ENCODE peak calls at places on chromosomes 7 and 10, in nine cellular contexts. One of them, this sample, is unnamed.

GRCh38 chr10:23412223-23412622 is 26.7 kb upstream of the OTUD1 start:
- DNase-seq in fibroblast of mammary gland: peak; percentile 77
- DNase-seq in hepatocyte: no peak
- DNase-seq in HCT116: no peak
- DNase-seq in tibial nerve: no peak
- DNase-seq in heart left ventricle: no peak
- DNase-seq in psoas muscle: no peak
- DNase-seq in astrocyte of the cerebellum: no peak
- DNase-seq in GM12865: peak; percentile 18
- DNase-seq in this sample: peak; percentile 54

GRCh38 chr10:60621018-60621417 is 157.3 kb upstream of the CDK1 start:
- DNase-seq in fibroblast of mammary gland: no peak
- DNase-seq in hepatocyte: no peak
- DNase-seq in psoas muscle: no peak
- DNase-seq in tibial nerve: no peak
- DNase-seq in heart left ventricle: no peak
- DNase-seq in GM12865: no peak
- DNase-seq in astrocyte of the cerebellum: no peak
- DNase-seq in HCT116: no peak
- DNase-seq in this sample: no peak

GRCh38 chr7:79084423-79084822 is 369.0 kb downstream of the MAGI2 start:
- DNase-seq in tibial nerve: no peak
- DNase-seq in heart left ventricle: no peak
- DNase-seq in GM12865: no peak
- DNase-seq in hepatocyte: no peak
- DNase-seq in fibroblast of mammary gland: no peak
- DNase-seq in astrocyte of the cerebellum: no peak
- DNase-seq in HCT116: no peak
- DNase-seq in psoas muscle: no peak
- DNase-seq in this sample: no peak

GRCh38 chr7:43847496-43847895 is 21.8 kb downstream of the MRPS24 start:
- DNase-seq in fibroblast of mammary gland: peak; percentile 70
- DNase-seq in astrocyte of the cerebellum: no peak
- DNase-seq in tibial nerve: no peak
- DNase-seq in HCT116: no peak
- DNase-seq in heart left ventricle: no peak
- DNase-seq in hepatocyte: no peak
- DNase-seq in psoas muscle: no peak
- DNase-seq in GM12865: no peak
- DNase-seq in this sample: no peak

GRCh38 chr7:97770845-97771244 is 39.0 kb downstream of the TAC1 start:
- DNase-seq in fibroblast of mammary gland: no peak
- DNase-seq in hepatocyte: no peak
- DNase-seq in tibial nerve: no peak
- DNase-seq in GM12865: no peak
- DNase-seq in heart left ventricle: no peak
- DNase-seq in HCT116: no peak
- DNase-seq in astrocyte of the cerebellum: no peak
- DNase-seq in psoas muscle: no peak
- DNase-seq in this sample: no peak

GRCh38 chr10:55550241-55550640 is 749.2 kb upstream of the PCDH15 start:
- DNase-seq in heart left ventricle: no peak
- DNase-seq in GM12865: no peak
- DNase-seq in psoas muscle: no peak
- DNase-seq in tibial nerve: no peak
- DNase-seq in astrocyte of the cerebellum: peak; percentile 19
- DNase-seq in HCT116: no peak
- DNase-seq in fibroblast of mammary gland: peak; percentile 0
- DNase-seq in hepatocyte: peak; percentile 6
- DNase-seq in this sample: no peak

GRCh38 chr10:102407641-102407943 is 11.0 kb downstream of the PSD start:
- DNase-seq in fibroblast of mammary gland: no peak
- DNase-seq in astrocyte of the cerebellum: no peak
- DNase-seq in heart left ventricle: no peak
- DNase-seq in GM12865: no peak
- DNase-seq in hepatocyte: no peak
- DNase-seq in psoas muscle: no peak
- DNase-seq in HCT116: no peak
- DNase-seq in tibial nerve: no peak
- DNase-seq in this sample: no peak

GRCh38 chr10:98323221-98324164 is 55.5 kb upstream of the LOXL4 start:
- DNase-seq in psoas muscle: peak; percentile 88
- DNase-seq in heart left ventricle: peak; percentile 70
- DNase-seq in astrocyte of the cerebellum: peak; percentile 37
- DNase-seq in HCT116: peak; percentile 83
- DNase-seq in GM12865: peak; percentile 12
- DNase-seq in hepatocyte: peak; percentile 44
- DNase-seq in fibroblast of mammary gland: peak; percentile 98
- DNase-seq in tibial nerve: peak; percentile 37
- DNase-seq in this sample: peak; percentile 91

GRCh38 chr7:134297489-134297888 is 19.2 kb downstream of the SLC35B4 start:
- DNase-seq in GM12865: no peak
- DNase-seq in fibroblast of mammary gland: no peak
- DNase-seq in heart left ventricle: no peak
- DNase-seq in astrocyte of the cerebellum: no peak
- DNase-seq in hepatocyte: no peak
- DNase-seq in HCT116: no peak
- DNase-seq in tibial nerve: no peak
- DNase-seq in psoas muscle: no peak
- DNase-seq in this sample: no peak

GRCh38 chr10:117168729-117169128 is 28.6 kb upstream of the KCNK18 start:
- DNase-seq in psoas muscle: no peak
- DNase-seq in astrocyte of the cerebellum: no peak
- DNase-seq in tibial nerve: no peak
- DNase-seq in HCT116: no peak
- DNase-seq in fibroblast of mammary gland: no peak
- DNase-seq in GM12865: no peak
- DNase-seq in hepatocyte: no peak
- DNase-seq in heart left ventricle: no peak
- DNase-seq in this sample: no peak

GRCh38 chr10:124119933-124120332 is 26.5 kb upstream of the CHST15 start:
- DNase-seq in psoas muscle: peak; percentile 49
- DNase-seq in HCT116: no peak
- DNase-seq in tibial nerve: no peak
- DNase-seq in heart left ventricle: peak; percentile 79
- DNase-seq in GM12865: no peak
- DNase-seq in fibroblast of mammary gland: no peak
- DNase-seq in astrocyte of the cerebellum: no peak
- DNase-seq in hepatocyte: no peak
- DNase-seq in this sample: no peak

GRCh38 chr7:2003451-2003930 is 229.3 kb downstream of the MAD1L1 start:
- DNase-seq in heart left ventricle: peak; percentile 12
- DNase-seq in GM12865: no peak
- DNase-seq in psoas muscle: peak; percentile 5
- DNase-seq in HCT116: no peak
- DNase-seq in hepatocyte: no peak
- DNase-seq in astrocyte of the cerebellum: no peak
- DNase-seq in tibial nerve: no peak
- DNase-seq in fibroblast of mammary gland: no peak
- DNase-seq in this sample: no peak

GRCh38 chr7:125195156-125195555 is 265.5 kb upstream of the POT1 start:
- DNase-seq in astrocyte of the cerebellum: no peak
- DNase-seq in hepatocyte: no peak
- DNase-seq in HCT116: no peak
- DNase-seq in heart left ventricle: no peak
- DNase-seq in tibial nerve: no peak
- DNase-seq in psoas muscle: no peak
- DNase-seq in GM12865: no peak
- DNase-seq in fibroblast of mammary gland: no peak
- DNase-seq in this sample: peak; percentile 13

GRCh38 chr7:17233643-17234397 is 64.6 kb upstream of the AHR start:
- DNase-seq in heart left ventricle: no peak
- DNase-seq in tibial nerve: no peak
- DNase-seq in psoas muscle: no peak
- DNase-seq in hepatocyte: no peak
- DNase-seq in astrocyte of the cerebellum: no peak
- DNase-seq in GM12865: peak; percentile 58
- DNase-seq in fibroblast of mammary gland: peak; percentile 10
- DNase-seq in HCT116: no peak
- DNase-seq in this sample: no peak

GRCh38 chr7:80105706-80106408 is 28.8 kb upstream of the GNAI1 start:
- DNase-seq in psoas muscle: no peak
- DNase-seq in astrocyte of the cerebellum: no peak
- DNase-seq in HCT116: no peak
- DNase-seq in fibroblast of mammary gland: no peak
- DNase-seq in GM12865: no peak
- DNase-seq in heart left ventricle: no peak
- DNase-seq in hepatocyte: no peak
- DNase-seq in tibial nerve: no peak
- DNase-seq in this sample: no peak

GRCh38 chr10:16779375-16779774 is 37.8 kb downstream of the RSU1 start:
- DNase-seq in heart left ventricle: no peak
- DNase-seq in GM12865: peak; percentile 53
- DNase-seq in astrocyte of the cerebellum: no peak
- DNase-seq in psoas muscle: no peak
- DNase-seq in fibroblast of mammary gland: no peak
- DNase-seq in hepatocyte: no peak
- DNase-seq in HCT116: no peak
- DNase-seq in tibial nerve: no peak
- DNase-seq in this sample: no peak

GRCh38 chr10:89653410-89653828 is 8.4 kb upstream of the PANK1 start:
- DNase-seq in GM12865: peak; percentile 57
- DNase-seq in tibial nerve: no peak
- DNase-seq in fibroblast of mammary gland: peak; percentile 17
- DNase-seq in hepatocyte: no peak
- DNase-seq in astrocyte of the cerebellum: peak; percentile 92
- DNase-seq in psoas muscle: no peak
- DNase-seq in HCT116: no peak
- DNase-seq in heart left ventricle: no peak
- DNase-seq in this sample: peak; percentile 30

GRCh38 chr7:82444220-82445049 is 858 bp upstream of the CACNA2D1 start:
- DNase-seq in fibroblast of mammary gland: no peak
- DNase-seq in hepatocyte: no peak
- DNase-seq in HCT116: no peak
- DNase-seq in heart left ventricle: no peak
- DNase-seq in GM12865: peak; percentile 9
- DNase-seq in psoas muscle: no peak
- DNase-seq in astrocyte of the cerebellum: no peak
- DNase-seq in tibial nerve: no peak
- DNase-seq in this sample: no peak
- TF ChIP-seq CTCF in fibroblast of mammary gland: no peak
- TF ChIP-seq CTCF in hepatocyte: no peak
- TF ChIP-seq CTCF in HCT116: no peak
- TF ChIP-seq CTCF in heart left ventricle: no peak
- TF ChIP-seq CTCF in GM12865: no peak
- TF ChIP-seq CTCF in psoas muscle: no peak
- TF ChIP-seq CTCF in astrocyte of the cerebellum: no peak
- TF ChIP-seq CTCF in tibial nerve: peak; percentile 4
- TF ChIP-seq CTCF in this sample: no peak

DNA sequence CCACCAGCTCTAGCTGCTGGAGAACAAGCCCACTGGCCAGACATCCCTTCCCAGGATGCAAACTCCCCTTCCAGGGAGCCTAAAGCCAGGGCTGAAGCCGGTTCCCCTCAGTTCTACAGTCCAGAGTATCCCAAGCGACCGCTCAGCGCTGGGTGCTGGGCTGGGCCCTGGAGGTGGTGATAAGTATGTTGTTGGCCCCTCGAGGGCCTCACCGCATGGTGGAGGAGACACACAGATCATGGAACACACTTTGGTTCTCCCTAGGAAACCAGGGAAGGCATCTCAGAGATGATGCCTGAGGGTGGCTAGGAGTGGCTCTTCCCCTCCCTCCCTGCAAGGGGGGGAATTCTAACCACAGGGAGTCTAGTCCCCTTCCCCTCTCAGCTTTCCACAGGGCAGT is 4.4 kb downstream of the PODXL start:
- DNase-seq in heart left ventricle: no peak
- DNase-seq in GM12865: no peak
- DNase-seq in psoas muscle: no peak
- DNase-seq in fibroblast of mammary gland: no peak
- DNase-seq in astrocyte of the cerebellum: no peak
- DNase-seq in hepatocyte: no peak
- DNase-seq in HCT116: no peak
- DNase-seq in tibial nerve: no peak
- DNase-seq in this sample: no peak
- H3K4me3 ChIP-seq in heart left ventricle: peak overlapping the region; percentile 89
- H3K4me3 ChIP-seq in GM12865: no peak overlapping the region
- H3K4me3 ChIP-seq in psoas muscle: peak overlapping the region; percentile 79
- H3K4me3 ChIP-seq in fibroblast of mammary gland: no peak overlapping the region
- H3K4me3 ChIP-seq in astrocyte of the cerebellum: no peak overlapping the region
- H3K4me3 ChIP-seq in hepatocyte: no peak overlapping the region
- H3K4me3 ChIP-seq in HCT116: no peak overlapping the region
- H3K4me3 ChIP-seq in tibial nerve: no peak overlapping the region
- H3K4me3 ChIP-seq in this sample: no peak overlapping the region

GRCh38 chr10:80444646-80445319 is 9.3 kb upstream of the TSPAN14 start:
- DNase-seq in heart left ventricle: peak; percentile 66
- DNase-seq in tibial nerve: peak; percentile 42
- DNase-seq in hepatocyte: peak; percentile 72
- DNase-seq in GM12865: peak; percentile 78
- DNase-seq in astrocyte of the cerebellum: no peak
- DNase-seq in HCT116: no peak
- DNase-seq in fibroblast of mammary gland: peak; percentile 72
- DNase-seq in psoas muscle: peak; percentile 67
- DNase-seq in this sample: peak; percentile 83
- TF ChIP-seq CTCF in heart left ventricle: peak; percentile 76
- TF ChIP-seq CTCF in tibial nerve: peak; percentile 64
- TF ChIP-seq CTCF in hepatocyte: peak; percentile 55
- TF ChIP-seq CTCF in GM12865: peak; percentile 93
- TF ChIP-seq CTCF in astrocyte of the cerebellum: peak; percentile 89
- TF ChIP-seq CTCF in HCT116: peak; percentile 82
- TF ChIP-seq CTCF in fibroblast of mammary gland: peak; percentile 92
- TF ChIP-seq CTCF in psoas muscle: peak; percentile 69
- TF ChIP-seq CTCF in this sample: peak; percentile 93

DNA sequence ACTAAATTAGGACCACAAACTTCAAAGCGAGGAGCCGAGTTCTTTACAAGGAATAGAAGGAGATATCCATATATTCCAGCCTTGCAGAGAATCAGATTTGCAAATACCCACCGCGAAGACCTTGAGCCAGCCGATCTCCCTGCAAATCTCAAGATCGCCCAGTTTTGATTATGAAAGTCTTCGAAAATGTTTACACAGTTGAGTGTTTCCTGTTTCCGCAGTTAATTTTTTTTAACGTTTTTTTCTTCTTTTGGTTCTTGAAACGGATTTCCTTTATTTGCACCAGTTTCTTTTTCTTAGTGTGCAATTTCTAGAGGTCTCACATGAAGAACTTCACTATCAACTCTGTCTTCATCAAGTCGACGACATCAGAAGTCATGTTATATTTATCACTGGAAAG is 12.1 kb upstream of the SPAG6 start:
- DNase-seq in heart left ventricle: no peak
- DNase-seq in GM12865: peak; percentile 36
- DNase-seq in astrocyte of the cerebellum: no peak
- DNase-seq in fibroblast of mammary gland: no peak
- DNase-seq in HCT116: no peak
- DNase-seq in psoas muscle: no peak
- DNase-seq in tibial nerve: no peak
- DNase-seq in hepatocyte: no peak
- DNase-seq in this sample: no peak
- H3K4me3 ChIP-seq in heart left ventricle: no peak overlapping the region
- H3K4me3 ChIP-seq in GM12865: no peak overlapping the region
- H3K4me3 ChIP-seq in astrocyte of the cerebellum: no peak overlapping the region
- H3K4me3 ChIP-seq in fibroblast of mammary gland: no peak overlapping the region
- H3K4me3 ChIP-seq in HCT116: no peak overlapping the region
- H3K4me3 ChIP-seq in psoas muscle: no peak overlapping the region
- H3K4me3 ChIP-seq in tibial nerve: no peak overlapping the region
- H3K4me3 ChIP-seq in hepatocyte: no peak overlapping the region
- H3K4me3 ChIP-seq in this sample: no peak overlapping the region

GRCh38 chr7:110595694-110596093 is 495.2 kb upstream of the LRRN3 start:
- DNase-seq in psoas muscle: no peak
- DNase-seq in fibroblast of mammary gland: no peak
- DNase-seq in astrocyte of the cerebellum: no peak
- DNase-seq in hepatocyte: no peak
- DNase-seq in GM12865: no peak
- DNase-seq in heart left ventricle: no peak
- DNase-seq in HCT116: no peak
- DNase-seq in tibial nerve: no peak
- DNase-seq in this sample: no peak
- TF ChIP-seq CTCF in psoas muscle: no peak
- TF ChIP-seq CTCF in fibroblast of mammary gland: no peak
- TF ChIP-seq CTCF in astrocyte of the cerebellum: no peak
- TF ChIP-seq CTCF in hepatocyte: peak; percentile 26
- TF ChIP-seq CTCF in GM12865: no peak
- TF ChIP-seq CTCF in heart left ventricle: no peak
- TF ChIP-seq CTCF in HCT116: no peak
- TF ChIP-seq CTCF in tibial nerve: no peak
- TF ChIP-seq CTCF in this sample: no peak